ENCODE peak calls at places on chromosomes 3 and 15, in five cellular contexts. B is stimulated activated CD8-positive, alpha-beta memory T cell treated with anti-CD3 and anti-CD28 coated beads, Interleukin-7, amount 100 ng/mL, for 24 hours; I is stimulated activated CD4-positive, alpha-beta T cell treated with anti-CD3 and anti-CD28 coated beads, TNF-alpha, amount 100 ng/mL, for 1 hour; L is brain microvascular endothelial cell; X is naive thymus-derived CD8-positive, alpha-beta T cell. O is an unnamed sample.

GRCh38 chr3:131394400-131394799 is 12.8 kb downstream of the NUDT16 start:
- DNase-seq in B (no peak), I (no peak), L (no peak), X (no peak), O (no peak)

GRCh38 chr3:172142074-172143059 is 103.0 kb downstream of the FNDC3B start:
- DNase-seq in B (no peak), L (peak), X (no peak), I (no peak), O (peak)

GRCh38 chr3:115913069-115913686 is 289.9 kb downstream of the GAP43 start:
- DNase-seq in B (no peak), X (no peak), I (no peak), L (no peak), O (peak)

GRCh38 chr3:155870133-155870944 is at the start of gene GMPS:
- DNase-seq in I (peak), L (peak), X (peak), B (peak), O (peak)

GRCh38 chr15:74410502-74410901 is 23.3 kb downstream of the SEMA7A start:
- DNase-seq in B (no peak), X (no peak), I (no peak), L (no peak), O (no peak)

GRCh38 chr3:160369784-160370183 is 29.2 kb downstream of the IFT80 start:
- DNase-seq in I (no peak), L (no peak), X (peak), B (no peak), O (no peak)

GRCh38 chr3:105406268-105406667 is 39.6 kb downstream of the ALCAM start:
- DNase-seq in I (no peak), B (no peak), X (no peak), L (no peak), O (no peak)

GRCh38 chr3:49813497-49814174 is at the start of gene UBA7:
- DNase-seq in B (no peak), L (peak), I (no peak), X (peak), O (peak)

GRCh38 chr3:177680442-177680821 is 483.1 kb upstream of the TBL1XR1 start:
- DNase-seq in I (no peak), L (no peak), X (no peak), B (no peak), O (peak)

GRCh38 chr15:85785887-85786777 is 8.6 kb downstream of the KLHL25 start:
- DNase-seq in X (no peak), B (no peak), L (peak), I (no peak), O (peak)

GRCh38 chr3:133487920-133488540 is 85.5 kb upstream of the CDV3 start:
- DNase-seq in X (peak), L (no peak), B (peak), I (peak), O (no peak)

GRCh38 chr15:63202858-63203257 is 13.5 kb downstream of the RAB8B start:
- DNase-seq in B (no peak), X (no peak), I (no peak), L (no peak), O (no peak)

GRCh38 chr3:32662638-32663037 is 22.4 kb upstream of the CNOT10 start:
- DNase-seq in L (no peak), I (no peak), B (no peak), X (no peak), O (no peak)

GRCh38 chr3:71428841-71429609 is 154.5 kb downstream of the FOXP1 start:
- DNase-seq in B (no peak), I (no peak), X (peak), L (no peak), O (peak)

GRCh38 chr3:16836505-16837237 is 48.1 kb upstream of the PLCL2 start:
- DNase-seq in L (no peak), I (no peak), B (no peak), X (no peak), O (no peak)

GRCh38 chr3:3110299-3110630 is at the start of gene IL5RA:
- DNase-seq in B (no peak), X (no peak), I (no peak), L (no peak), O (no peak)

GRCh38 chr3:49924683-49925082 is 4.9 kb downstream of the MON1A start:
- DNase-seq in L (peak), I (no peak), B (no peak), X (no peak), O (peak)

GRCh38 chr3:36876181-36876936 is 68.5 kb downstream of the TRANK1 start:
- DNase-seq in L (no peak), I (no peak), B (no peak), X (peak), O (no peak)

GRCh38 chr3:58101499-58102370 is 93.5 kb downstream of the FLNB start:
- DNase-seq in B (no peak), I (no peak), L (no peak), X (no peak), O (no peak)

GRCh38 chr15:65980824-65981456 is 111.6 kb downstream of the RAB11A start:
- DNase-seq in I (no peak), X (no peak), B (no peak), L (peak), O (peak)

GRCh38 chr15:27707216-27707710 is 391.9 kb downstream of the OCA2 start:
- DNase-seq in X (no peak), B (no peak), L (no peak), I (no peak), O (no peak)

GRCh38 chr3:89372456-89372855 is 265.0 kb downstream of the EPHA3 start:
- DNase-seq in L (no peak), X (no peak), B (no peak), I (no peak), O (peak)

GRCh38 chr15:55267401-55268053 is 22.1 kb downstream of the RAB27A start:
- DNase-seq in X (peak), L (no peak), B (peak), I (peak), O (peak)

GRCh38 chr3:42701371-42702065 is 1.1 kb downstream of the HHATL start:
- DNase-seq in B (peak), L (no peak), X (peak), I (peak), O (no peak)

GRCh38 chr15:63449711-63450110 is 54.7 kb upstream of the USP3 start:
- DNase-seq in B (no peak), L (no peak), X (no peak), I (no peak), O (no peak)

GRCh38 chr3:69276884-69277283 is 109.0 kb downstream of the FRMD4B start:
- DNase-seq in I (no peak), L (no peak), B (no peak), X (no peak), O (no peak)

GRCh38 chr3:108620250-108620649 is 30.7 kb downstream of the DZIP3 start:
- DNase-seq in I (no peak), B (no peak), X (no peak), L (no peak), O (no peak)

GRCh38 chr15:77402740-77403379 is 17.0 kb downstream of the PEAK1 start:
- DNase-seq in L (peak), X (no peak), I (no peak), B (no peak), O (peak)

GRCh38 chr3:129173206-129173605 is 10.5 kb downstream of the CNBP start:
- DNase-seq in X (no peak), I (no peak), L (no peak), B (no peak), O (no peak)

GRCh38 chr3:40211579-40211978 is 97.9 kb upstream of the EIF1B start:
- DNase-seq in B (no peak), L (peak), X (no peak), I (no peak), O (peak)

GRCh38 chr15:76636059-76636458 is 269.1 kb downstream of the SCAPER start:
- DNase-seq in I (no peak), B (no peak), L (no peak), X (no peak), O (no peak)

GRCh38 chr3:73602171-73602570 is 22.6 kb downstream of the PDZRN3 start:
- DNase-seq in B (no peak), X (no peak), L (peak), I (no peak), O (peak)